ENCODE peak calls at places on chromosomes 7 and 10, in seven cellular contexts. One of them, this sample, is unnamed. For H3K27me3, the result is how much of the 10 kb centered on the place peaks cover.

GRCh38 chr7:57820477-57820876 is 370.5 kb downstream of the ZNF716 start:
- DNase-seq in AG04450: no peak
- DNase-seq in colonic mucosa: no peak
- DNase-seq in Peyer's patch: no peak
- DNase-seq in IMR-90: no peak
- DNase-seq in spleen: no peak
- DNase-seq in heart left ventricle: no peak
- DNase-seq in this sample: no peak

GRCh38 chr7:139111885-139112284 is 2.4 kb upstream of the ZC3HAV1 start:
- DNase-seq in AG04450: no peak
- DNase-seq in colonic mucosa: no peak
- DNase-seq in Peyer's patch: no peak
- DNase-seq in IMR-90: no peak
- DNase-seq in spleen: no peak
- DNase-seq in heart left ventricle: no peak
- DNase-seq in this sample: no peak

GRCh38 chr7:34281260-34281659 is 375.9 kb downstream of the BMPER start:
- DNase-seq in AG04450: no peak
- DNase-seq in colonic mucosa: no peak
- DNase-seq in Peyer's patch: no peak
- DNase-seq in IMR-90: no peak
- DNase-seq in spleen: no peak
- DNase-seq in heart left ventricle: no peak
- DNase-seq in this sample: no peak

GRCh38 chr10:102455893-102456471 is 4.6 kb upstream of the C10orf95 start:
- DNase-seq in AG04450: peak
- DNase-seq in colonic mucosa: no peak
- DNase-seq in Peyer's patch: no peak
- DNase-seq in IMR-90: peak
- DNase-seq in spleen: no peak
- DNase-seq in heart left ventricle: no peak
- DNase-seq in this sample: no peak

GRCh38 chr7:51352174-51353145 is 35.9 kb upstream of the COBL start:
- DNase-seq in AG04450: no peak
- DNase-seq in colonic mucosa: no peak
- DNase-seq in Peyer's patch: no peak
- DNase-seq in IMR-90: no peak
- DNase-seq in spleen: no peak
- DNase-seq in heart left ventricle: no peak
- DNase-seq in this sample: no peak

GRCh38 chr7:20435305-20435704 is 104.6 kb downstream of the ITGB8 start:
- DNase-seq in AG04450: no peak
- DNase-seq in colonic mucosa: peak
- DNase-seq in Peyer's patch: no peak
- DNase-seq in IMR-90: no peak
- DNase-seq in spleen: no peak
- DNase-seq in heart left ventricle: no peak
- DNase-seq in this sample: no peak

GRCh38 chr7:139426258-139427028 is 57.0 kb downstream of the KLRG2 start:
- DNase-seq in AG04450: no peak
- DNase-seq in colonic mucosa: no peak
- DNase-seq in Peyer's patch: no peak
- DNase-seq in IMR-90: no peak
- DNase-seq in spleen: no peak
- DNase-seq in heart left ventricle: no peak
- DNase-seq in this sample: no peak

GRCh38 chr7:130901209-130901783 is 167.3 kb upstream of the KLF14 start:
- DNase-seq in AG04450: peak
- DNase-seq in colonic mucosa: peak
- DNase-seq in Peyer's patch: no peak
- DNase-seq in IMR-90: peak
- DNase-seq in spleen: no peak
- DNase-seq in heart left ventricle: peak
- DNase-seq in this sample: peak

GRCh38 chr7:139642283-139642682 is 118.8 kb downstream of the CLEC2L start:
- DNase-seq in AG04450: no peak
- DNase-seq in colonic mucosa: no peak
- DNase-seq in Peyer's patch: no peak
- DNase-seq in IMR-90: no peak
- DNase-seq in spleen: no peak
- DNase-seq in heart left ventricle: no peak
- DNase-seq in this sample: no peak

GRCh38 chr7:131649003-131649541 is 92.6 kb upstream of the PODXL start:
- DNase-seq in AG04450: no peak
- DNase-seq in colonic mucosa: no peak
- DNase-seq in Peyer's patch: no peak
- DNase-seq in IMR-90: no peak
- DNase-seq in spleen: peak
- DNase-seq in heart left ventricle: no peak
- DNase-seq in this sample: no peak

GRCh38 chr10:24168258-24169170 is 40.4 kb upstream of the KIAA1217 start:
- DNase-seq in AG04450: no peak
- DNase-seq in colonic mucosa: no peak
- DNase-seq in Peyer's patch: no peak
- DNase-seq in IMR-90: no peak
- DNase-seq in spleen: no peak
- DNase-seq in heart left ventricle: peak
- DNase-seq in this sample: no peak

GRCh38 chr7:142440219-142441073 is 182.6 kb upstream of the PRSS58 start:
- DNase-seq in AG04450: peak
- DNase-seq in colonic mucosa: no peak
- DNase-seq in Peyer's patch: no peak
- DNase-seq in IMR-90: peak
- DNase-seq in spleen: no peak
- DNase-seq in heart left ventricle: no peak
- DNase-seq in this sample: no peak

GRCh38 chr7:16669581-16669980 is 23.6 kb downstream of the BZW2 start:
- DNase-seq in AG04450: no peak
- DNase-seq in colonic mucosa: no peak
- DNase-seq in Peyer's patch: no peak
- DNase-seq in IMR-90: peak
- DNase-seq in spleen: no peak
- DNase-seq in heart left ventricle: no peak
- DNase-seq in this sample: no peak

GRCh38 chr7:130988443-130988842 is 254.4 kb upstream of the KLF14 start:
- DNase-seq in AG04450: no peak
- DNase-seq in colonic mucosa: no peak
- DNase-seq in Peyer's patch: no peak
- DNase-seq in IMR-90: peak
- DNase-seq in spleen: no peak
- DNase-seq in heart left ventricle: no peak
- DNase-seq in this sample: no peak

GRCh38 chr7:94643771-94644545 is 12.0 kb downstream of the SGCE start:
- DNase-seq in AG04450: no peak
- DNase-seq in colonic mucosa: no peak
- DNase-seq in Peyer's patch: no peak
- DNase-seq in IMR-90: no peak
- DNase-seq in spleen: no peak
- DNase-seq in heart left ventricle: no peak
- DNase-seq in this sample: no peak

GRCh38 chr10:7503190-7503589 is 92.4 kb upstream of the SFMBT2 start:
- DNase-seq in AG04450: no peak
- DNase-seq in colonic mucosa: no peak
- DNase-seq in Peyer's patch: no peak
- DNase-seq in IMR-90: no peak
- DNase-seq in spleen: no peak
- DNase-seq in heart left ventricle: no peak
- DNase-seq in this sample: no peak

GRCh38 chr10:79937256-79937635 is 11.7 kb downstream of the SFTPD start:
- DNase-seq in AG04450: no peak
- DNase-seq in colonic mucosa: no peak
- DNase-seq in Peyer's patch: no peak
- DNase-seq in IMR-90: no peak
- DNase-seq in spleen: no peak
- DNase-seq in heart left ventricle: no peak
- DNase-seq in this sample: no peak

GRCh38 chr7:82542665-82543064 is 99.1 kb upstream of the CACNA2D1 start:
- DNase-seq in AG04450: peak
- DNase-seq in colonic mucosa: no peak
- DNase-seq in Peyer's patch: no peak
- DNase-seq in IMR-90: peak
- DNase-seq in spleen: no peak
- DNase-seq in heart left ventricle: no peak
- DNase-seq in this sample: no peak

GRCh38 chr7:94375713-94376112 is 19.0 kb upstream of the COL1A2 start:
- DNase-seq in AG04450: peak
- DNase-seq in colonic mucosa: no peak
- DNase-seq in Peyer's patch: no peak
- DNase-seq in IMR-90: peak
- DNase-seq in spleen: no peak
- DNase-seq in heart left ventricle: peak
- DNase-seq in this sample: no peak

GRCh38 chr7:104552102-104552501 is 223.7 kb downstream of the LHFPL3 start:
- DNase-seq in AG04450: no peak
- DNase-seq in colonic mucosa: peak
- DNase-seq in Peyer's patch: no peak
- DNase-seq in IMR-90: peak
- DNase-seq in spleen: no peak
- DNase-seq in heart left ventricle: peak
- DNase-seq in this sample: no peak

GRCh38 chr7:33906697-33907096 is 1.4 kb downstream of the BMPER start:
- DNase-seq in AG04450: no peak
- DNase-seq in colonic mucosa: no peak
- DNase-seq in Peyer's patch: no peak
- DNase-seq in IMR-90: no peak
- DNase-seq in spleen: no peak
- DNase-seq in heart left ventricle: no peak
- DNase-seq in this sample: no peak

GRCh38 chr7:115499966-115500365 is 530.6 kb downstream of the TFEC start:
- DNase-seq in AG04450: no peak
- DNase-seq in colonic mucosa: no peak
- DNase-seq in Peyer's patch: no peak
- DNase-seq in IMR-90: peak
- DNase-seq in spleen: no peak
- DNase-seq in heart left ventricle: no peak
- DNase-seq in this sample: no peak

GRCh38 chr10:125626671-125627070 is 56.3 kb downstream of the TEX36 start:
- DNase-seq in AG04450: no peak
- DNase-seq in colonic mucosa: no peak
- DNase-seq in Peyer's patch: no peak
- DNase-seq in IMR-90: no peak
- DNase-seq in spleen: no peak
- DNase-seq in heart left ventricle: no peak
- DNase-seq in this sample: no peak

GRCh38 chr10:33237736-33238624 is 96.5 kb downstream of the NRP1 start:
- DNase-seq in AG04450: peak
- DNase-seq in colonic mucosa: no peak
- DNase-seq in Peyer's patch: no peak
- DNase-seq in IMR-90: peak
- DNase-seq in spleen: no peak
- DNase-seq in heart left ventricle: no peak
- DNase-seq in this sample: no peak

GRCh38 chr10:68135922-68136718 is 26.8 kb downstream of the MYPN start:
- DNase-seq in AG04450: no peak
- DNase-seq in colonic mucosa: peak
- DNase-seq in Peyer's patch: no peak
- DNase-seq in IMR-90: peak
- DNase-seq in spleen: no peak
- DNase-seq in heart left ventricle: no peak
- DNase-seq in this sample: no peak

GRCh38 chr10:22647244-22647643 is 67.1 kb downstream of the PIP4K2A start:
- DNase-seq in AG04450: no peak
- DNase-seq in colonic mucosa: no peak
- DNase-seq in Peyer's patch: no peak
- DNase-seq in IMR-90: no peak
- DNase-seq in spleen: no peak
- DNase-seq in heart left ventricle: no peak
- DNase-seq in this sample: no peak
- H3K4me3 ChIP-seq in AG04450: no peak
- H3K4me3 ChIP-seq in colonic mucosa: no peak
- H3K4me3 ChIP-seq in Peyer's patch: no peak
- H3K4me3 ChIP-seq in IMR-90: no peak
- H3K4me3 ChIP-seq in spleen: no peak
- H3K4me3 ChIP-seq in heart left ventricle: no peak
- H3K4me3 ChIP-seq in this sample: no peak

DNA sequence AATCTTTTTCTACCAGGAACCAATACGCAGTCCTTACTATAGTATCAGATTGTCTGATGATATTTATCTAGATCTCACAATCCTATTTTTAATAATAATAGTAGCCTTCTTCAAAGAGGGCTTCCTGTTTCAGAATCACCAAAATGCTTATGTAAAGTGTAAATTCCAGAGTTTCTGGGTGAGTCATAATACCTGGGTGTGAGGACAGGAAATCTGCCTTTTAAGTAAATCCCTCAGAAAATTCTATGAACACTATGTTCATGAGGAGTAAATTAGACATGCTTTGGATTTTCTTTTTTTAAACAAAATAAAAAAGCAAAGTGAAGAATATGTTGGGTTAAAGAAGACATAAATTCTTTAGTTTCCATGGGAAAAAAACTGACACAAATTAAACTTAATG is 20.5 kb downstream of the DKK1 start:
- DNase-seq in AG04450: no peak
- DNase-seq in colonic mucosa: no peak
- DNase-seq in Peyer's patch: no peak
- DNase-seq in IMR-90: peak
- DNase-seq in spleen: no peak
- DNase-seq in heart left ventricle: no peak
- DNase-seq in this sample: no peak
- H3K27ac ChIP-seq in AG04450: no peak
- H3K27ac ChIP-seq in colonic mucosa: no peak
- H3K27ac ChIP-seq in Peyer's patch: no peak
- H3K27ac ChIP-seq in IMR-90: no peak
- H3K27ac ChIP-seq in spleen: no peak
- H3K27ac ChIP-seq in heart left ventricle: no peak
- H3K27ac ChIP-seq in this sample: no peak

GRCh38 chr10:104910712-104911111 is 269.6 kb downstream of the SORCS3 start:
- DNase-seq in AG04450: no peak
- DNase-seq in colonic mucosa: no peak
- DNase-seq in Peyer's patch: no peak
- DNase-seq in IMR-90: no peak
- DNase-seq in spleen: no peak
- DNase-seq in heart left ventricle: no peak
- DNase-seq in this sample: no peak
- H3K27me3 ChIP-seq in AG04450: under half
- H3K27me3 ChIP-seq in colonic mucosa: under half
- H3K27me3 ChIP-seq in Peyer's patch: under half
- H3K27me3 ChIP-seq in IMR-90: under half
- H3K27me3 ChIP-seq in spleen: under half
- H3K27me3 ChIP-seq in heart left ventricle: under half
- H3K27me3 ChIP-seq in this sample: under half

GRCh38 chr7:98617960-98618418 is 904 bp downstream of the NPTX2 start:
- DNase-seq in AG04450: no peak
- DNase-seq in colonic mucosa: no peak
- DNase-seq in Peyer's patch: no peak
- DNase-seq in IMR-90: no peak
- DNase-seq in spleen: no peak
- DNase-seq in heart left ventricle: no peak
- DNase-seq in this sample: no peak

GRCh38 chr7:98617051-98617959 is at the start of gene NPTX2:
- DNase-seq in AG04450: no peak
- DNase-seq in colonic mucosa: peak
- DNase-seq in Peyer's patch: no peak
- DNase-seq in IMR-90: no peak
- DNase-seq in spleen: no peak
- DNase-seq in heart left ventricle: peak
- DNase-seq in this sample: peak

GRCh38 chr7:98618786-98619185 is 1.7 kb downstream of the NPTX2 start:
- DNase-seq in AG04450: no peak
- DNase-seq in colonic mucosa: no peak
- DNase-seq in Peyer's patch: no peak
- DNase-seq in IMR-90: no peak
- DNase-seq in spleen: no peak
- DNase-seq in heart left ventricle: no peak
- DNase-seq in this sample: no peak

GRCh38 chr7:98621573-98622482 is 4.7 kb downstream of the NPTX2 start:
- DNase-seq in AG04450: no peak
- DNase-seq in colonic mucosa: no peak
- DNase-seq in Peyer's patch: no peak
- DNase-seq in IMR-90: no peak
- DNase-seq in spleen: no peak
- DNase-seq in heart left ventricle: no peak
- DNase-seq in this sample: no peak

GRCh38 chr7:98619450-98620321 is 2.6 kb downstream of the NPTX2 start:
- DNase-seq in AG04450: no peak
- DNase-seq in colonic mucosa: no peak
- DNase-seq in Peyer's patch: no peak
- DNase-seq in IMR-90: peak
- DNase-seq in spleen: no peak
- DNase-seq in heart left ventricle: no peak
- DNase-seq in this sample: no peak
- H3K4me3 ChIP-seq in AG04450: no peak
- H3K4me3 ChIP-seq in colonic mucosa: no peak
- H3K4me3 ChIP-seq in Peyer's patch: peak
- H3K4me3 ChIP-seq in IMR-90: no peak
- H3K4me3 ChIP-seq in spleen: no peak
- H3K4me3 ChIP-seq in heart left ventricle: peak
- H3K4me3 ChIP-seq in this sample: peak

This sample was measured in upper lobe of right lung.